ENCODE peak calls at places on chromosomes 6 and 20, in five cellular contexts. One of them, this sample, is unnamed.

GRCh38 chr20:2602046-2602735 is 50.2 kb upstream of the NOP56 start:
- DNase-seq in ACHN: no peak
- DNase-seq in NCI-H1105: peak
- DNase-seq in dermis blood vessel endothelial cell: no peak
- DNase-seq in left ventricle myocardium inferior: no peak
- DNase-seq in this sample: no peak

GRCh38 chr6:8219352-8219943 is 117.1 kb upstream of the EEF1E1 start:
- DNase-seq in left ventricle myocardium inferior: no peak
- DNase-seq in NCI-H1105: peak
- DNase-seq in dermis blood vessel endothelial cell: peak
- DNase-seq in ACHN: peak
- DNase-seq in this sample: no peak

GRCh38 chr6:21137708-21138358 is 455.7 kb upstream of the SOX4 start:
- DNase-seq in ACHN: no peak
- DNase-seq in dermis blood vessel endothelial cell: no peak
- DNase-seq in left ventricle myocardium inferior: no peak
- DNase-seq in NCI-H1105: no peak
- DNase-seq in this sample: no peak

GRCh38 chr6:13418838-13419237 is 68.6 kb downstream of the GFOD1 start:
- DNase-seq in NCI-H1105: no peak
- DNase-seq in ACHN: no peak
- DNase-seq in left ventricle myocardium inferior: no peak
- DNase-seq in dermis blood vessel endothelial cell: peak
- DNase-seq in this sample: no peak

GRCh38 chr20:46355778-46356177 is 47.5 kb upstream of the CDH22 start:
- DNase-seq in NCI-H1105: no peak
- DNase-seq in dermis blood vessel endothelial cell: no peak
- DNase-seq in ACHN: no peak
- DNase-seq in left ventricle myocardium inferior: no peak
- DNase-seq in this sample: no peak

GRCh38 chr6:169604076-169604475 is 97.8 kb downstream of the WDR27 start:
- DNase-seq in dermis blood vessel endothelial cell: no peak
- DNase-seq in left ventricle myocardium inferior: no peak
- DNase-seq in ACHN: no peak
- DNase-seq in NCI-H1105: no peak
- DNase-seq in this sample: no peak

GRCh38 chr6:29941006-29941405 is 1.3 kb upstream of the HLA-A start:
- DNase-seq in ACHN: no peak
- DNase-seq in left ventricle myocardium inferior: no peak
- DNase-seq in NCI-H1105: no peak
- DNase-seq in dermis blood vessel endothelial cell: no peak
- DNase-seq in this sample: no peak

GRCh38 chr20:9160760-9161159 is 91.9 kb downstream of the PLCB4 start:
- DNase-seq in dermis blood vessel endothelial cell: no peak
- DNase-seq in left ventricle myocardium inferior: no peak
- DNase-seq in ACHN: no peak
- DNase-seq in NCI-H1105: no peak
- DNase-seq in this sample: no peak

GRCh38 chr6:12555781-12556180 is 160.8 kb upstream of the PHACTR1 start:
- DNase-seq in left ventricle myocardium inferior: no peak
- DNase-seq in dermis blood vessel endothelial cell: no peak
- DNase-seq in NCI-H1105: no peak
- DNase-seq in ACHN: no peak
- DNase-seq in this sample: no peak

GRCh38 chr6:7587631-7588100 is 2.3 kb upstream of the SNRNP48 start:
- DNase-seq in dermis blood vessel endothelial cell: peak
- DNase-seq in ACHN: no peak
- DNase-seq in left ventricle myocardium inferior: no peak
- DNase-seq in NCI-H1105: no peak
- DNase-seq in this sample: no peak

GRCh38 chr6:168468046-168468445 is 27.1 kb downstream of the SMOC2 start:
- DNase-seq in dermis blood vessel endothelial cell: no peak
- DNase-seq in NCI-H1105: no peak
- DNase-seq in left ventricle myocardium inferior: no peak
- DNase-seq in ACHN: no peak
- DNase-seq in this sample: no peak

GRCh38 chr6:106425382-106425781 is 64.9 kb downstream of the CRYBG1 start:
- DNase-seq in ACHN: no peak
- DNase-seq in left ventricle myocardium inferior: no peak
- DNase-seq in NCI-H1105: no peak
- DNase-seq in dermis blood vessel endothelial cell: no peak
- DNase-seq in this sample: no peak

GRCh38 chr6:116034327-116034726 is 26.4 kb downstream of the FRK start:
- DNase-seq in dermis blood vessel endothelial cell: no peak
- DNase-seq in NCI-H1105: no peak
- DNase-seq in ACHN: peak
- DNase-seq in left ventricle myocardium inferior: no peak
- DNase-seq in this sample: no peak

GRCh38 chr6:38259736-38260135 is 380.0 kb downstream of the BTBD9 start:
- DNase-seq in ACHN: no peak
- DNase-seq in dermis blood vessel endothelial cell: peak
- DNase-seq in left ventricle myocardium inferior: no peak
- DNase-seq in NCI-H1105: no peak
- DNase-seq in this sample: no peak

GRCh38 chr6:31304683-31305082 is 32.8 kb upstream of the HLA-C start:
- DNase-seq in dermis blood vessel endothelial cell: peak
- DNase-seq in ACHN: no peak
- DNase-seq in NCI-H1105: no peak
- DNase-seq in left ventricle myocardium inferior: no peak
- DNase-seq in this sample: no peak

GRCh38 chr20:48129319-48129973 is 344.2 kb upstream of the SULF2 start:
- DNase-seq in NCI-H1105: no peak
- DNase-seq in ACHN: no peak
- DNase-seq in left ventricle myocardium inferior: no peak
- DNase-seq in dermis blood vessel endothelial cell: no peak
- DNase-seq in this sample: no peak

GRCh38 chr6:16849280-16850210 is 88.3 kb upstream of the ATXN1 start:
- DNase-seq in dermis blood vessel endothelial cell: no peak
- DNase-seq in ACHN: no peak
- DNase-seq in left ventricle myocardium inferior: no peak
- DNase-seq in NCI-H1105: no peak
- DNase-seq in this sample: no peak

GRCh38 chr6:47111685-47112084 is 69.6 kb upstream of the ADGRF1 start:
- DNase-seq in dermis blood vessel endothelial cell: peak
- DNase-seq in left ventricle myocardium inferior: no peak
- DNase-seq in ACHN: peak
- DNase-seq in NCI-H1105: no peak
- DNase-seq in this sample: no peak

This sample was measured in NCI-H1436 treated with DMSO at 0.1 percent for 48 hours.